ENCODE peak calls at places on chromosome 18, in five cellular contexts. Y is ovary, X is HCT116, P is coronary artery, N is spleen. L is an unnamed sample.

GRCh38 chr18:63107931-63108330 is 211.6 kb downstream of the BCL2 start:
- DNase-seq in X (no peak), N (no peak), P (no peak), Y (no peak), L (no peak)

GRCh38 chr18:23971656-23972230 is 42.8 kb upstream of the TTC39C start:
- DNase-seq in N (no peak), Y (no peak), X (no peak), P (no peak), L (no peak)

GRCh38 chr18:395481-396250 is 104.8 kb downstream of the COLEC12 start:
- DNase-seq in N (no peak), P (no peak), Y (no peak), X (no peak), L (no peak)

GRCh38 chr18:2894131-2894840 is 47.5 kb downstream of the EMILIN2 start:
- DNase-seq in Y (no peak), X (no peak), N (no peak), P (no peak), L (no peak)

GRCh38 chr18:48770243-48770642 is 180.5 kb downstream of the SMAD7 start:
- DNase-seq in N (no peak), X (no peak), Y (no peak), P (no peak), L (no peak)

GRCh38 chr18:31857516-31858106 is 85.3 kb downstream of the TRAPPC8 start:
- DNase-seq in P (no peak), Y (no peak), X (no peak), N (no peak), L (no peak)

GRCh38 chr18:31248783-31249521 is 69.0 kb upstream of the DSG1 start:
- DNase-seq in X (no peak), N (no peak), Y (no peak), P (no peak), L (no peak)

GRCh38 chr18:41134426-41134825 is 820.6 kb upstream of the PIK3C3 start:
- DNase-seq in Y (no peak), P (no peak), N (no peak), X (no peak), L (no peak)

GRCh38 chr18:40902436-40902835 is 1052.6 kb upstream of the PIK3C3 start:
- DNase-seq in X (no peak), P (no peak), Y (no peak), N (no peak), L (no peak)

GRCh38 chr18:22106536-22107292 is 62.7 kb upstream of the GATA6 start:
- DNase-seq in P (no peak), N (no peak), X (no peak), Y (no peak), L (peak)

GRCh38 chr18:23106575-23106974 is 28.7 kb upstream of the CABLES1 start:
- DNase-seq in Y (no peak), P (no peak), X (peak), N (no peak), L (peak)

GRCh38 chr18:44602845-44603244 is 77.8 kb upstream of the SETBP1 start:
- DNase-seq in N (no peak), P (no peak), X (no peak), Y (no peak), L (peak)

GRCh38 chr18:33560686-33561370 is 17.2 kb upstream of the ASXL3 start:
- DNase-seq in X (no peak), N (no peak), Y (no peak), P (no peak), L (no peak)

GRCh38 chr18:48800877-48801727 is 149.7 kb downstream of the SMAD7 start:
- DNase-seq in Y (no peak), P (peak), N (peak), X (no peak), L (no peak)

GRCh38 chr18:45775726-45776125 is 49.7 kb upstream of the SIGLEC15 start:
- DNase-seq in X (no peak), Y (no peak), N (no peak), P (no peak), L (no peak)
- H3K27ac ChIP-seq in X (peak), Y (no peak), N (peak), P (peak), L (no peak)

DNA sequence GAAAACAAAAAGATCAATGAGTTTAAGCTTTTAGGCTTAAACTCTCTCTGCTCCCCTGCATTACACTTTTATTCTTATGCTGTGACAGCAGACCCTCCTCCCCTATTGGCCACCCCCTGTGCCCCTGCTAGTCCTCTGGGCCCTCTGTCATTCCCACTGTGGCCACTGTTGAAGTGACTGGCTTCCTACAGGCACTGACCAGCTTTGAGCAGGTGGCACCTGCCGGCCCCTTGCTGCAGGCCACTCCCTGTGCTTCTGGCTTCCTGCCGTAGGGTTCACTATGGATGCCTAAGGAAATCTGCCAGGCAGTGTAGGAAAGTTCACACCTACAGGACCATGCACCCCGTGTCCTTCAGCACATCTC is 156.5 kb upstream of the L3MBTL4 start:
- DNase-seq in X (no peak), N (no peak), P (no peak), Y (no peak), L (no peak)
- TF ChIP-seq CTCF in X (no peak), N (no peak), P (no peak), Y (no peak), L (no peak)

GRCh38 chr18:59952283-59953007 is 52.6 kb downstream of the PMAIP1 start:
- DNase-seq in P (no peak), Y (no peak), N (no peak), X (no peak), L (no peak)
- H3K27ac ChIP-seq in P (no peak), Y (no peak), N (no peak), X (peak), L (peak)

DNA sequence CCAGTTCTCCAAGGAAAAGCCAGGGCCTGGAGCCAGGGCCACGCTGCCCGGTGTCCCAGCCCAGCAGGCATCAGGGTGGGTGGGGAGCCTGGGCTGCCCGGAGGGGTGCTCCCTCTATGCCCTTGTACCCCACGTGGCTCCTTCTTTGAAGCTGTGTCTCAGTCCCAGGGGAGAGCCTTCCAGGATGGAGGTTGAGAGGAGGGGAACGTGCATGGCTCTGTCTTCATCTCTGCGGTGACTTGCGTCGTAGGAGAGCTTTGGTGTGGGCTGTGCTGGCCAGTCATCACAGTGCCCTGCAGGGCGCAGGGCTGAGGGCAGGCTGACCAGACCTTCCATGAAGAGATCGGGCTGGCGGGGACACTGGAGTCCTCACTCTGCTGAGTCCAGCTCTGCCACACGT is 197.2 kb downstream of the LDLRAD4 start:
- DNase-seq in Y (no peak), P (no peak), X (no peak), N (no peak), L (no peak)
- TF ChIP-seq CTCF in Y (no peak), P (no peak), X (no peak), N (no peak), L (no peak)

GRCh38 chr18:34591920-34592444 is 118.1 kb upstream of the DTNA start:
- DNase-seq in X (no peak), P (no peak), N (no peak), Y (no peak), L (no peak)
- H3K27ac ChIP-seq in X (no peak), P (peak), N (no peak), Y (no peak), L (no peak)

DNA sequence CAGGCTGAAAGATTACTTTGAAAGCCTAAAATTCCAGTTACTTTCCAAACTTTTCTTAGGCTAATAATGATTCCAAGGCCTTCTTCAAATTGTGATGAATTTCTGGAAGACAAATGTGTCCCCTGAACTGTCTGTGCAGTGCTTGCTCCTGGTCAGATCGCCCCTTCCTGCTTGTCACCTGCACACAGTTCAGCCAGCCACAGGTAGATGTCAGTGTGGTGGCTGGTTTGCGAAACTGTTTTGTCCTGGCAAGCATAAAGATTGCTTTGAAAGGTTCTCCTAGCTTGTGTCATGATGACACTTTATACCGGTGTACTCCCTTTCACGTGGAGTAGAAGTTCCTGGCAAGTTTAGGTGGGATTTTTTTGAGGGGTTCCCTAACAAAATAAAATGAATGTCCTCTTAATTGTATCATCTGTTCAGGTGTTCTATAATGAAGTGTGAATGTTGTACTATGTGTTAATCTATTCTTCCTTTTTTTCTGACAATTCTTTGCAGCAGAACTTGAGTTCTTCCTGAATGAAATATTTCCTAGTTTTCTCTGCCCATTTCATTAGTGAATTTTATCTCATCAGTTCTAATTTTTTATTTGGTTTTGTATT is 298.8 kb downstream of the ZNF407 start:
- DNase-seq in X (peak), N (no peak), P (no peak), Y (no peak), L (peak)
- TF ChIP-seq CTCF in X (peak), N (no peak), P (no peak), Y (no peak), L (peak)

DNA sequence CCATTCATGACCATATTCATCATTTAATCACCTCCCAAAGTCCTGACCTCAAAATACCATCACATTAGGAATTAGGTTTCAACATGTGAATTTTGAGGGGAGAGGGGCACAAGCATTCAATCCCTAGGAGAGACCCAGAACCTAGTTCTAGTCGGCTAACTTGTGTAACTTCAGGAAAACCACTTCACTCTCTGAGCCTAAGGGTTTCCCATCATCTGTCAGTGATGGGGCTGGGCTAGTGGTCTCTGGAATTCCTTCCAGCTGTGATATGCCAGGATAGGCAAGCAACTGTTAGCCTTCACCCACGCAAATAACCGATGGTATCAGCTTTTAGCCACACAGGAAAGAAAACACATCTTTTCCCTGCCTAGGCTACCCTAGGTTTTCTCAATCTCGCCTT is 52.5 kb upstream of the MEX3C start:
- DNase-seq in N (no peak), P (no peak), X (no peak), Y (no peak), L (no peak)
- H3K27ac ChIP-seq in N (no peak), P (no peak), X (no peak), Y (no peak), L (no peak)

DNA sequence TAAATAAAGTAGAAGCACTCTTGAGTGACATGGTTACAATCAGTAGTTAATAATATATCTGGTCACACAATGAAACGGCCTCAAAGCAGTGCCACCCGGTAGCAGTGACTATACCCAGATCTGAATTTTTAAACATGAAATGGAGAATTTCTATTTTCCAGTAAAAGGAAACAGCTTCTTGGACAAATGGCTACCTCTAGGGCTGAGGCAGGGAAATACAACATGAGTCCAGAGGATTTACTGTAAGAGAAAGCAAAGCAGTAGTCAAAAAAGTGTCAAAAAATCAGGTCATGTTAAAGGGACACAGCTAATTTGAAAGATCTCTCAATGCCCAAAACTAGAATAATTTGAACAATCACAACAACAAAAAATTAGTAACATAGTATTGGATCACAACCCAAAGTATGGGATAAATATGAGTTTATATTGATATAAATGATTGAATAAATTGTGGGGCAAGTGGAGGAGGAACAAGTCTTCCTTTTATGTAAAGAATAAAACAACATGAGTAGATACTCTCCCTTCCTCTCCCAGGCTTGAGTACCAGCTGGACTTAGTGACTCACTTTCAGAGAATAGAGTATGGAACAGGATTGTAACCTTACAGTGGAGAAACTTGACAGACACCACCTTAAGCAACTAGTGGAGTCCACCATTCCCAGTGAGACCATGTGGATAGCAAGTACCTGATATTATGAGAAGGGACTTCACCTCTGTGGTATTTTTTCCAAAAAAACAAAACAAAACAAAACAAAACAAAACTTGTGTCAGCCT is 180.8 kb downstream of the MBD2 start:
- DNase-seq in P (no peak), X (no peak), N (no peak), Y (no peak), L (no peak)
- TF ChIP-seq CTCF in P (no peak), X (no peak), N (no peak), Y (no peak), L (no peak)

L was measured in RWPE1.